ENCODE peak calls at places on chromosomes 6 and 20, in five cellular contexts. F is Calu3; E is nephron progenitor cell; Y is psoas muscle; U is effector CD8-positive, alpha-beta T cell. O is an unnamed sample.

GRCh38 chr20:63186528-63187316 is 29.2 kb downstream of the YTHDF1 start:
- DNase-seq in U (no peak), E (no peak), F (peak), Y (no peak), O (no peak)

GRCh38 chr20:17873410-17874270 is 95.0 kb downstream of the SNX5 start:
- DNase-seq in Y (peak), E (no peak), U (no peak), F (peak), O (no peak)

GRCh38 chr6:12590901-12591300 is 125.7 kb upstream of the PHACTR1 start:
- DNase-seq in Y (no peak), E (no peak), U (no peak), F (no peak), O (no peak)

GRCh38 chr6:35590622-35591066 is 77.9 kb upstream of the TULP1 start:
- DNase-seq in E (no peak), U (no peak), Y (peak), F (no peak), O (no peak)

GRCh38 chr20:9949563-9949962 is 85.2 kb upstream of the ANKEF1 start:
- DNase-seq in Y (no peak), F (no peak), E (no peak), U (no peak), O (no peak)

GRCh38 chr20:38811769-38812168 is 6.3 kb downstream of the PPP1R16B start:
- DNase-seq in F (no peak), U (no peak), E (no peak), Y (no peak), O (no peak)

GRCh38 chr6:36984581-36985383 is 1.2 kb downstream of the MTCH1 start:
- DNase-seq in U (peak), E (peak), F (peak), Y (peak), O (peak)

GRCh38 chr6:14305131-14305530 is 187.6 kb downstream of the CD83 start:
- DNase-seq in E (no peak), U (no peak), F (no peak), Y (no peak), O (no peak)

GRCh38 chr6:80767808-80768207 is 661.3 kb downstream of the BCKDHB start:
- DNase-seq in E (no peak), U (no peak), F (peak), Y (peak), O (no peak)

GRCh38 chr6:34094474-34095135 is 51.3 kb downstream of the GRM4 start:
- DNase-seq in F (no peak), U (no peak), Y (no peak), E (no peak), O (no peak)

GRCh38 chr6:1809359-1809988 is 199.8 kb downstream of the FOXC1 start:
- DNase-seq in E (no peak), F (no peak), Y (no peak), U (no peak), O (no peak)

GRCh38 chr20:38645980-38646858 is 44.6 kb downstream of the ARHGAP40 start:
- DNase-seq in U (peak), E (peak), Y (peak), F (peak), O (peak)

GRCh38 chr6:110813813-110814487 is 1.3 kb downstream of the CDK19 start:
- DNase-seq in Y (no peak), F (peak), U (no peak), E (no peak), O (no peak)

GRCh38 chr6:158322724-158323560 is 10.7 kb downstream of the TULP4 start:
- DNase-seq in F (no peak), Y (no peak), U (no peak), E (no peak), O (no peak)

GRCh38 chr20:52683761-52684160 is 288.4 kb upstream of the TSHZ2 start:
- DNase-seq in F (no peak), Y (no peak), E (no peak), U (no peak), O (no peak)

GRCh38 chr20:37893566-37894241 is 9.2 kb upstream of the VSTM2L start:
- DNase-seq in Y (no peak), U (no peak), F (no peak), E (no peak), O (no peak)

O was measured in stimulated activated naive CD4-positive, alpha-beta T cell.